ENCODE peak calls at places on chromosomes 7 and 10, in six cellular contexts. R is NCI-H774; P is activated T-helper 1 cell treated with Interleukin-2 at 50 U/mL for 16 hours; G is fibroblast of lung; B is M059J; H is activated CD4-positive, alpha-beta T cell treated with anti-CD3 and anti-CD28 coated beads, Interleukin-2, amount 10 ng/mL, durations not matched to agents 7 days and 5 days. T is an unnamed sample.

GRCh38 chr7:132836746-132837145 is 245.1 kb downstream of the CHCHD3 start:
- DNase-seq in R (no peak), B (peak), H (no peak), G (peak), P (no peak), T (peak)

GRCh38 chr7:74013539-74014272 is 14.3 kb upstream of the ELN start:
- DNase-seq in H (no peak), B (no peak), R (no peak), P (no peak), G (no peak), T (no peak)

GRCh38 chr7:98276241-98276761 is 5.2 kb upstream of the BRI3 start:
- DNase-seq in R (no peak), P (no peak), G (no peak), H (no peak), B (no peak), T (peak)

GRCh38 chr7:105316578-105317375 is 71.9 kb downstream of the SRPK2 start:
- DNase-seq in P (no peak), H (no peak), G (no peak), B (no peak), R (no peak), T (no peak)

GRCh38 chr10:71325258-71325657 is 6.2 kb downstream of the SLC29A3 start:
- DNase-seq in B (no peak), G (no peak), R (no peak), P (no peak), H (no peak), T (no peak)

GRCh38 chr7:23470290-23471089 is at the start of gene IGF2BP3:
- DNase-seq in H (peak), G (peak), P (no peak), R (peak), B (peak), T (peak)

GRCh38 chr10:49350856-49351532 is 44.9 kb downstream of the DRGX start:
- DNase-seq in B (no peak), G (no peak), P (no peak), H (no peak), R (no peak), T (no peak)

GRCh38 chr10:108060246-108060645 is 895.7 kb upstream of the SORCS1 start:
- DNase-seq in G (no peak), H (no peak), B (no peak), R (no peak), P (no peak), T (peak)

GRCh38 chr10:71058308-71058707 is 154.1 kb upstream of the UNC5B start:
- DNase-seq in R (no peak), G (no peak), B (no peak), H (no peak), P (no peak), T (no peak)

T was measured in HCEC 1CT.